ENCODE peak calls at places on chromosomes 1 and 21, in nine cellular contexts. One of them, this sample, is unnamed.
A peak's percentile ranks its signal among the peaks of the same experiment; 100 is the strongest.

GRCh38 chr1:147549526-147549925 is 8.2 kb downstream of the BCL9 start:
- DNase-seq in heart right ventricle: no peak
- DNase-seq in foreskin keratinocyte: no peak
- DNase-seq in transverse colon: no peak
- DNase-seq in adrenal gland: no peak
- DNase-seq in uterus: no peak
- DNase-seq in heart left ventricle: no peak
- DNase-seq in brain microvascular endothelial cell: no peak
- DNase-seq in tibial nerve: no peak
- DNase-seq in this sample: no peak

GRCh38 chr1:83086346-83086745 is 912.6 kb downstream of the TTLL7 start:
- DNase-seq in heart right ventricle: no peak
- DNase-seq in foreskin keratinocyte: no peak
- DNase-seq in transverse colon: no peak
- DNase-seq in adrenal gland: no peak
- DNase-seq in uterus: no peak
- DNase-seq in heart left ventricle: no peak
- DNase-seq in brain microvascular endothelial cell: no peak
- DNase-seq in tibial nerve: no peak
- DNase-seq in this sample: no peak

GRCh38 chr1:58390051-58390450 is 156.5 kb downstream of the OMA1 start:
- DNase-seq in heart right ventricle: no peak
- DNase-seq in foreskin keratinocyte: no peak
- DNase-seq in transverse colon: no peak
- DNase-seq in adrenal gland: no peak
- DNase-seq in uterus: no peak
- DNase-seq in heart left ventricle: no peak
- DNase-seq in brain microvascular endothelial cell: no peak
- DNase-seq in tibial nerve: no peak
- DNase-seq in this sample: no peak

GRCh38 chr21:34635307-34635706 is 20.4 kb upstream of the RCAN1 start:
- DNase-seq in heart right ventricle: no peak
- DNase-seq in foreskin keratinocyte: no peak
- DNase-seq in transverse colon: no peak
- DNase-seq in adrenal gland: no peak
- DNase-seq in uterus: no peak
- DNase-seq in heart left ventricle: no peak
- DNase-seq in brain microvascular endothelial cell: no peak
- DNase-seq in tibial nerve: no peak
- DNase-seq in this sample: no peak

GRCh38 chr1:234921266-234922062 is 207.2 kb downstream of the TOMM20 start:
- DNase-seq in heart right ventricle: no peak
- DNase-seq in foreskin keratinocyte: no peak
- DNase-seq in transverse colon: no peak
- DNase-seq in adrenal gland: peak; percentile 57
- DNase-seq in uterus: no peak
- DNase-seq in heart left ventricle: peak; percentile 33
- DNase-seq in brain microvascular endothelial cell: peak; percentile 74
- DNase-seq in tibial nerve: no peak
- DNase-seq in this sample: peak; percentile 75

GRCh38 chr1:5637171-5637570 is 355.1 kb downstream of the NPHP4 start:
- DNase-seq in heart right ventricle: no peak
- DNase-seq in foreskin keratinocyte: no peak
- DNase-seq in transverse colon: peak; percentile 39
- DNase-seq in adrenal gland: peak; percentile 60
- DNase-seq in uterus: no peak
- DNase-seq in heart left ventricle: no peak
- DNase-seq in brain microvascular endothelial cell: no peak
- DNase-seq in tibial nerve: peak; percentile 43
- DNase-seq in this sample: no peak

GRCh38 chr1:160539896-160540858 is 17.1 kb upstream of the SLAMF6 start:
- DNase-seq in heart right ventricle: no peak
- DNase-seq in foreskin keratinocyte: no peak
- DNase-seq in transverse colon: peak; percentile 64
- DNase-seq in adrenal gland: no peak
- DNase-seq in uterus: no peak
- DNase-seq in heart left ventricle: no peak
- DNase-seq in brain microvascular endothelial cell: no peak
- DNase-seq in tibial nerve: no peak
- DNase-seq in this sample: no peak

GRCh38 chr1:32770741-32771548 is 46.2 kb downstream of the YARS1 start:
- DNase-seq in heart right ventricle: no peak
- DNase-seq in foreskin keratinocyte: no peak
- DNase-seq in transverse colon: no peak
- DNase-seq in adrenal gland: peak; percentile 79
- DNase-seq in uterus: no peak
- DNase-seq in heart left ventricle: no peak
- DNase-seq in brain microvascular endothelial cell: no peak
- DNase-seq in tibial nerve: no peak
- DNase-seq in this sample: no peak

GRCh38 chr1:83102630-83103071 is 896.3 kb downstream of the TTLL7 start:
- DNase-seq in heart right ventricle: no peak
- DNase-seq in foreskin keratinocyte: no peak
- DNase-seq in transverse colon: no peak
- DNase-seq in adrenal gland: no peak
- DNase-seq in uterus: no peak
- DNase-seq in heart left ventricle: no peak
- DNase-seq in brain microvascular endothelial cell: peak; percentile 24
- DNase-seq in tibial nerve: no peak
- DNase-seq in this sample: peak; percentile 9

GRCh38 chr1:179217943-179218507 is 11.5 kb downstream of the ABL2 start:
- DNase-seq in heart right ventricle: no peak
- DNase-seq in foreskin keratinocyte: no peak
- DNase-seq in transverse colon: no peak
- DNase-seq in adrenal gland: peak; percentile 54
- DNase-seq in uterus: no peak
- DNase-seq in heart left ventricle: no peak
- DNase-seq in brain microvascular endothelial cell: no peak
- DNase-seq in tibial nerve: peak; percentile 38
- DNase-seq in this sample: no peak

GRCh38 chr1:26857473-26857872 is 5.5 kb upstream of the SFN start:
- DNase-seq in heart right ventricle: no peak
- DNase-seq in foreskin keratinocyte: no peak
- DNase-seq in transverse colon: no peak
- DNase-seq in adrenal gland: no peak
- DNase-seq in uterus: no peak
- DNase-seq in heart left ventricle: no peak
- DNase-seq in brain microvascular endothelial cell: no peak
- DNase-seq in tibial nerve: no peak
- DNase-seq in this sample: no peak

GRCh38 chr1:21872445-21873079 is 60.5 kb downstream of the LDLRAD2 start:
- DNase-seq in heart right ventricle: no peak
- DNase-seq in foreskin keratinocyte: no peak
- DNase-seq in transverse colon: no peak
- DNase-seq in adrenal gland: no peak
- DNase-seq in uterus: no peak
- DNase-seq in heart left ventricle: no peak
- DNase-seq in brain microvascular endothelial cell: no peak
- DNase-seq in tibial nerve: no peak
- DNase-seq in this sample: no peak

GRCh38 chr1:232980336-232980978 is 30.0 kb downstream of the NTPCR start:
- DNase-seq in heart right ventricle: no peak
- DNase-seq in foreskin keratinocyte: no peak
- DNase-seq in transverse colon: no peak
- DNase-seq in adrenal gland: no peak
- DNase-seq in uterus: no peak
- DNase-seq in heart left ventricle: no peak
- DNase-seq in brain microvascular endothelial cell: no peak
- DNase-seq in tibial nerve: no peak
- DNase-seq in this sample: no peak

GRCh38 chr1:201644197-201644596 is 105.3 kb downstream of the NAV1 start:
- DNase-seq in heart right ventricle: no peak
- DNase-seq in foreskin keratinocyte: no peak
- DNase-seq in transverse colon: no peak
- DNase-seq in adrenal gland: no peak
- DNase-seq in uterus: no peak
- DNase-seq in heart left ventricle: no peak
- DNase-seq in brain microvascular endothelial cell: no peak
- DNase-seq in tibial nerve: no peak
- DNase-seq in this sample: no peak
- H3K27ac ChIP-seq in heart right ventricle: no peak overlapping the region
- H3K27ac ChIP-seq in foreskin keratinocyte: no peak overlapping the region
- H3K27ac ChIP-seq in transverse colon: no peak overlapping the region
- H3K27ac ChIP-seq in adrenal gland: no peak overlapping the region
- H3K27ac ChIP-seq in uterus: no peak overlapping the region
- H3K27ac ChIP-seq in heart left ventricle: no peak overlapping the region
- H3K27ac ChIP-seq in brain microvascular endothelial cell: no peak overlapping the region
- H3K27ac ChIP-seq in tibial nerve: no peak overlapping the region
- H3K27ac ChIP-seq in this sample: no peak overlapping the region

GRCh38 chr1:20271498-20272400 is 18.9 kb upstream of the VWA5B1 start:
- DNase-seq in heart right ventricle: no peak
- DNase-seq in foreskin keratinocyte: no peak
- DNase-seq in transverse colon: no peak
- DNase-seq in adrenal gland: no peak
- DNase-seq in uterus: no peak
- DNase-seq in heart left ventricle: no peak
- DNase-seq in brain microvascular endothelial cell: no peak
- DNase-seq in tibial nerve: no peak
- DNase-seq in this sample: no peak
- TF ChIP-seq CTCF in heart right ventricle: peak; percentile 13
- TF ChIP-seq CTCF in foreskin keratinocyte: peak; percentile 61
- TF ChIP-seq CTCF in transverse colon: peak; percentile 11
- TF ChIP-seq CTCF in adrenal gland: no peak
- TF ChIP-seq CTCF in uterus: no peak
- TF ChIP-seq CTCF in heart left ventricle: no peak
- TF ChIP-seq CTCF in brain microvascular endothelial cell: peak; percentile 20
- TF ChIP-seq CTCF in tibial nerve: no peak
- TF ChIP-seq CTCF in this sample: no peak

DNA sequence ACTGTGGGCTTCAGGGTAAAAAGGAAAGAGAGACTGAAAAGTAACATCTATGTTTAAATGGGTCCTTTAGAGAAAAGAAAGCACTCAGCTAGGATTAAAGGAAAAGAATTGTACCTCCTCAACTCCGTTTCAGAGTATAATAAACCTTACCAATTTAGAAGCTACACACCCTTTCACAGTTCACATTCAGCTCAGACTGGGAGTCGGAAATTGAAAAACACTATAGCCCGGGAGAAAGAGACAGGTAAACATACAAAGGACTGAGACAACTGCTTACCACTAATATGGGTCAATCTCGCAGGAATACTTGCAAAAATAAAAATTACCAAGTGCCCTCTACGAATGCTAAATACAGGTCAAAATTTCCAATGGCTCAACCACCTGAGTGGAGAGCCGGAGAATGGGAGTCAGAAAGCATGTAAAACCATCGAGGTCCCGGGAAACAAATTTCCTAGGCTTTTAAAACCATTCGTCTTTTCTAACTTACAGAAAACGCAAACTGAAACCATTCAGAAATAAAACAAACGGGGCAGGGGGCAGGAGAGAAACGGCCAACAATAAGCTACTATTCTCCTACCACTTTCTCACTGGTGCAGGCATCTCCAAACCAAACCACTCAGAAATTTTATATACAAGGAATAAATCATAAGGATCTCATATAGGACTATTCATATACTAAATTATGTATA is 136.7 kb downstream of the RERE start:
- DNase-seq in heart right ventricle: no peak
- DNase-seq in foreskin keratinocyte: no peak
- DNase-seq in transverse colon: no peak
- DNase-seq in adrenal gland: no peak
- DNase-seq in uterus: no peak
- DNase-seq in heart left ventricle: no peak
- DNase-seq in brain microvascular endothelial cell: no peak
- DNase-seq in tibial nerve: no peak
- DNase-seq in this sample: no peak
- H3K27ac ChIP-seq in heart right ventricle: no peak overlapping the region
- H3K27ac ChIP-seq in foreskin keratinocyte: no peak overlapping the region
- H3K27ac ChIP-seq in transverse colon: peak overlapping the region; percentile 70
- H3K27ac ChIP-seq in adrenal gland: no peak overlapping the region
- H3K27ac ChIP-seq in uterus: no peak overlapping the region
- H3K27ac ChIP-seq in heart left ventricle: no peak overlapping the region
- H3K27ac ChIP-seq in brain microvascular endothelial cell: no peak overlapping the region
- H3K27ac ChIP-seq in tibial nerve: no peak overlapping the region
- H3K27ac ChIP-seq in this sample: peak overlapping the region; percentile 78

GRCh38 chr1:15036101-15036500 is 117.4 kb upstream of the TMEM51 start:
- DNase-seq in heart right ventricle: no peak
- DNase-seq in foreskin keratinocyte: no peak
- DNase-seq in transverse colon: no peak
- DNase-seq in adrenal gland: no peak
- DNase-seq in uterus: no peak
- DNase-seq in heart left ventricle: no peak
- DNase-seq in brain microvascular endothelial cell: no peak
- DNase-seq in tibial nerve: no peak
- DNase-seq in this sample: no peak

GRCh38 chr1:15039901-15040300 is 113.6 kb upstream of the TMEM51 start:
- DNase-seq in heart right ventricle: no peak
- DNase-seq in foreskin keratinocyte: no peak
- DNase-seq in transverse colon: no peak
- DNase-seq in adrenal gland: no peak
- DNase-seq in uterus: no peak
- DNase-seq in heart left ventricle: no peak
- DNase-seq in brain microvascular endothelial cell: no peak
- DNase-seq in tibial nerve: no peak
- DNase-seq in this sample: no peak

GRCh38 chr1:15035236-15035635 is 118.3 kb upstream of the TMEM51 start:
- DNase-seq in heart right ventricle: no peak
- DNase-seq in foreskin keratinocyte: no peak
- DNase-seq in transverse colon: no peak
- DNase-seq in adrenal gland: no peak
- DNase-seq in uterus: no peak
- DNase-seq in heart left ventricle: no peak
- DNase-seq in brain microvascular endothelial cell: no peak
- DNase-seq in tibial nerve: no peak
- DNase-seq in this sample: no peak

GRCh38 chr1:15039017-15039648 is 114.4 kb upstream of the TMEM51 start:
- DNase-seq in heart right ventricle: no peak
- DNase-seq in foreskin keratinocyte: no peak
- DNase-seq in transverse colon: no peak
- DNase-seq in adrenal gland: no peak
- DNase-seq in uterus: no peak
- DNase-seq in heart left ventricle: no peak
- DNase-seq in brain microvascular endothelial cell: no peak
- DNase-seq in tibial nerve: no peak
- DNase-seq in this sample: no peak

DNA sequence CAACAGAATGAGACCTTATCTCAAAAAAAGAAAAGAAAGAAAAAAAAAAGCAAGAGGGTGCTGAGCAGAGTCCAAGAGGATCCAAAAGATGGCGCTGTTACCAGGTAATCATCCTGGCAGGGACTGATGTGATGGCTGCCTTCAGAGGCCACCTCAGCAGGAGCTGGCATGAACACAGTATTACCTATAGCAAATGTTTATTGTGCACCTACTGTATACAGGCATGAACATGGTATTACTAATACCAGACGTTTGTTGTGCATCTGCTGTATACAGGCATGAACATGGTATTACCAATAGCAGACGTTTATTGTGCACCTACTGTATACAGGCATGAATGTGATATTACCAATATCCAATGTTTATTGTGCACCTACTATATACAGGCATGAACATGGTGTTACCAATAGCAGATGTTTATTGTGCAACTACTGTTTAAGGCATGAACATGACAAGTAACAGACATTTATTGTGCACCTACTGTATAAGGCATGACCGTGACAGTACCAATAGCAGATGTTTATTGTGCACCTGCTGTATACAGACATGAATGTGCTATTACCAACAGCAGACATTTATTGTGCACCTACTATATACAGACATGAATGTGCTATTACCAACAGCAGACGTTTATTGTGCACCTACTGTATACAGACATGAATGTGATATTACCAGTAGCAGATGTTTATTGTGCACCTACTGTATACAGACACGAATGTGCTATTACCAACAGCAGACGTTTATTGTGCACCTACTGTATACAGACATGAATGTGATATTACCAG is 115.1 kb upstream of the TMEM51 start:
- DNase-seq in heart right ventricle: no peak
- DNase-seq in foreskin keratinocyte: no peak
- DNase-seq in transverse colon: no peak
- DNase-seq in adrenal gland: peak; percentile 28
- DNase-seq in uterus: no peak
- DNase-seq in heart left ventricle: no peak
- DNase-seq in brain microvascular endothelial cell: no peak
- DNase-seq in tibial nerve: no peak
- DNase-seq in this sample: no peak
- TF ChIP-seq CTCF in heart right ventricle: no peak
- TF ChIP-seq CTCF in foreskin keratinocyte: peak; percentile 64
- TF ChIP-seq CTCF in transverse colon: no peak
- TF ChIP-seq CTCF in adrenal gland: no peak
- TF ChIP-seq CTCF in uterus: no peak
- TF ChIP-seq CTCF in heart left ventricle: no peak
- TF ChIP-seq CTCF in brain microvascular endothelial cell: peak; percentile 59
- TF ChIP-seq CTCF in tibial nerve: no peak
- TF ChIP-seq CTCF in this sample: no peak